ENCODE peak calls at places on chromosome 17, in four cellular contexts. D is AG04450, H is epithelial cell of proximal tubule, B is AG10803. U is an unnamed sample.

GRCh38 chr17:75176625-75177024 is 6.1 kb downstream of the SUMO2 start:
- DNase-seq in D (no peak), H (no peak), B (no peak), U (no peak)

GRCh38 chr17:36839256-36839655 is 98.0 kb upstream of the LHX1 start:
- DNase-seq in D (no peak), H (no peak), B (no peak), U (no peak)

GRCh38 chr17:41082565-41083136 is 1.3 kb upstream of the KRTAP4-7 start:
- DNase-seq in D (no peak), H (no peak), B (peak), U (no peak)

GRCh38 chr17:42198897-42199296 is 4.6 kb upstream of the GHDC start:
- DNase-seq in D (no peak), H (no peak), B (no peak), U (no peak)

GRCh38 chr17:565506-565905 is 149.1 kb downstream of the VPS53 start:
- DNase-seq in D (no peak), H (no peak), B (no peak), U (no peak)

GRCh38 chr17:18966831-18967624 is 15.1 kb downstream of the SLC5A10 start:
- DNase-seq in D (no peak), H (no peak), B (peak), U (peak)

GRCh38 chr17:75373290-75373689 is 32.2 kb downstream of the GRB2 start:
- DNase-seq in D (no peak), H (no peak), B (no peak), U (no peak)

GRCh38 chr17:57493171-57493570 is 236.8 kb downstream of the MSI2 start:
- DNase-seq in D (no peak), H (no peak), B (no peak), U (no peak)

GRCh38 chr17:75896360-75897075 is at the start of gene TRIM65:
- DNase-seq in D (no peak), H (no peak), B (peak), U (peak)

GRCh38 chr17:63927464-63928171 is 4.5 kb downstream of the CD79B start:
- DNase-seq in D (no peak), H (no peak), B (no peak), U (no peak)

GRCh38 chr17:60645918-60646523 is 31.6 kb upstream of the BCAS3 start:
- DNase-seq in D (no peak), H (no peak), B (no peak), U (no peak)

GRCh38 chr17:6387858-6388257 is 47.1 kb downstream of the AIPL1 start:
- DNase-seq in D (no peak), H (no peak), B (no peak), U (no peak)

GRCh38 chr17:1606352-1606985 is 22.2 kb downstream of the SLC43A2 start:
- DNase-seq in D (no peak), H (no peak), B (no peak), U (no peak)

GRCh38 chr17:61474235-61474927 is 22.2 kb downstream of the TBX4 start:
- DNase-seq in D (no peak), H (no peak), B (peak), U (no peak)

GRCh38 chr17:56594528-56595418 is 1.3 kb downstream of the NOG start:
- DNase-seq in D (no peak), H (no peak), B (peak), U (peak)

GRCh38 chr17:12070561-12070960 is 49.9 kb downstream of the MAP2K4 start:
- DNase-seq in D (peak), H (no peak), B (peak), U (peak)

GRCh38 chr17:57394375-57394774 is 138.1 kb downstream of the MSI2 start:
- DNase-seq in D (no peak), H (no peak), B (no peak), U (no peak)

GRCh38 chr17:296382-296781 is 56.2 kb downstream of the RPH3AL start:
- DNase-seq in D (no peak), H (no peak), B (no peak), U (no peak)

DNA sequence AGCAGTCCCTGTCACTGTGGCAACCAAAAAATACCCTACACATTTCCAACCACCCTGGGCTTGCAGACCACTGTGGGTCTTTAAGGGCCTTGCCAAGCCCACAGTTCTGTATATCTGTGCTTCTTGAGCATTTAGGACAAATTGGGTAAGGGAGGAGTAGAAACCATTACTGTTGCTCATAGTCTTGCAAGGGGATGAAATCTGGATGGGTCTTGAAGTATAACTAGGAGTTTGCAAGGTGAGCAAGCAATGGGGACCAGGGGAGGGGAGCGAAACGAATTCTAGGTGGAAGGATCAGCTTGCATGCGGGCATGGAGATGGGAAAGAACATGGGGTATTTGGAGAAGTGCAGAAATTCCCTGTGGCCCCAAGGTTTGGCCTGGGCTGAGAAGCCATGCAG is 202.9 kb downstream of the RAB11FIP4 start:
- DNase-seq in D (no peak), H (no peak), B (no peak), U (no peak)
- H3K4me3 ChIP-seq in D (no peak), H (no peak), B (no peak), U (no peak)

GRCh38 chr17:28878981-28879380 is 18.6 kb downstream of the FLOT2 start:
- DNase-seq in D (no peak), H (no peak), B (peak), U (peak)
- TF ChIP-seq CTCF in D (peak), H (peak), B (peak), U (peak)

DNA sequence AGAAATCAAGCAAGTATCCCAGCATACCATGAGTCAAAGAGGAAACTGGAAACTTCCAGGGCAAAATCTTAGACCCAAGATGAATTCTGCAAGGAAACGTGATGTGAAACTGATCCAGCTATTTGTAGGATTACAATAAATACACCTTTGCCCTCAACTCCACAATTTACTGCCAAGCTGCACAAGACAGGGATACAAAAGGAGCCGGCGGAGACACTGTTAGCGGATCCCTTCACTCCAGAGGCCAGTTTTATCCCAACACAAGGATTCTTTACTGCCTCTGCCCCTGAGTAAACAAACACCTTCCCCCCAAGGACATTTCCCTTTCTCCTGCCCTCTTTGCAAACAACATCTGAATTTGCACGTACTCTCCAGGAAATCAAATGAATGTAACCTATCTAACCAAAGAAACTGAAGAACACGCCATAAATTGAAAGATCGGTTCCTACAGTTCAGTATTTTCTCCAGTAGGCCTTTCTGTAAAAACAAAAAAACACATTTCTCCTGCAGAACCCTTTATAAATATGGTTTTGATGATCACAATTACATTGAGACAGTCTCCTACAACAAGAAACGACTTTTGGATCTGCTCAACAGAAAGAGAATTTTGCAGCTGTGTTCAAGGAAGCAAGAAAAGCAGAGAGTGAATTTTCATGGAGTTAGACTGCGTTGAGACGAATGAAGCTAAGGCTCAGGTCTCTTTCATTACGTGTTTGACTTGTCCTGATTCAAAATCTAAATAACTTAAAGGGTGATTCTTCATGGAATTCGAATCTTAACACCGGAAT is 1.4 kb upstream of the CBX2 start:
- DNase-seq in D (no peak), H (no peak), B (no peak), U (no peak)
- H3K4me3 ChIP-seq in D (no peak), H (no peak), B (no peak), U (no peak)

DNA sequence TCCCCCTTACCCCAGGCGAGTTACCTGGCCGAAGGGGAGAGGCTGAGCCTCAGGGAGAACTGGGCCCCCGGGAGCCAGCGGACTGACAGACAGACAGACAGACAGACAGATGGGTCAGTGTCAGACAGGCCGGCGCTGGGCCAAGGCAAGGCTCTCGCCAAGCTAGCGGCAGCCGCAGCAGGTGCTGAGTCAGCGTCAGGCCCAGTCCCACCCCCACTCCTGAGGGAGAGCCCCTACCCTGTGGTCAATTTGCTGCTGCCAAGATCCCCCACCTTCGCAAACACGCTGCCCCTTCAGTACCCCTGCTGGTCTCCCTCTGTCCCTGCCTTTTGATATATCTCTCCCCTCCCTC is 1.5 kb downstream of the FGF11 start:
- DNase-seq in D (no peak), H (no peak), B (no peak), U (peak)
- TF ChIP-seq CTCF in D (no peak), H (no peak), B (no peak), U (no peak)

GRCh38 chr17:50265690-50266306 is 8.5 kb upstream of the TMEM92 start:
- DNase-seq in D (no peak), H (no peak), B (no peak), U (no peak)
- H3K4me3 ChIP-seq in D (peak), H (no peak), B (peak), U (no peak)

GRCh38 chr17:68775969-68776368 is 174.8 kb upstream of the FAM20A start:
- DNase-seq in D (no peak), H (no peak), B (no peak), U (no peak)

GRCh38 chr17:68776451-68776850 is 175.3 kb upstream of the FAM20A start:
- DNase-seq in D (no peak), H (no peak), B (no peak), U (no peak)

GRCh38 chr17:68778726-68779125 is 176.5 kb downstream of the ABCA8 start:
- DNase-seq in D (no peak), H (no peak), B (no peak), U (no peak)

GRCh38 chr17:68777856-68778694 is 176.9 kb upstream of the FAM20A start:
- DNase-seq in D (no peak), H (no peak), B (no peak), U (no peak)

GRCh38 chr17:68777243-68777855 is 176.2 kb upstream of the FAM20A start:
- DNase-seq in D (peak), H (no peak), B (peak), U (peak)
- TF ChIP-seq CTCF in D (peak), H (peak), B (peak), U (peak)

GRCh38 chr17:83109793-83110645 is 30.6 kb downstream of the METRNL start:
- DNase-seq in D (peak), H (peak), B (peak), U (peak)
- H3K4me3 ChIP-seq in D (peak), H (peak), B (peak), U (no peak)

DNA sequence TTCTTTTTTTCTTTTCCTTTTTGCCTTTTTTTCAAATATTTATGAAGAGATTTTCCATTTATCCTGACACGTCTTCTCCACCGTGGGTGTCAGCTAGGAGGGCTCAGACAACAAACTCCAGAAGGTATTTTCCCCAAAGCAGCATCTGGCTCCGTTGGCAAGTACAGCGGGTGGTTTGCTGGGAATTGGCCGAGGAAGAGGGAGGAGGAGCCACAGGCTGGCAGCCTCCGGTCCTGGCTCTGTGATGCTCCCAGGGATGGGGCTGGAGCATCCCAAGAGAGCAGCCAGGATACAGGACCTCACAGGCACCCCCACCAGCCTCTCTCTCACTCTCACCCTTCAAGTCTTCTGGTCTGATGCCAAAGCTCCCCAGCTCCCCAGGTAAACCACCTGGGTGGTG is 10.8 kb upstream of the CACNG4 start:
- DNase-seq in D (no peak), H (no peak), B (peak), U (no peak)
- TF ChIP-seq CTCF in D (no peak), H (no peak), B (no peak), U (no peak)

U was measured in astrocyte of the spinal cord.